ENCODE peak calls at places on chromosomes 16 and 17, in six cellular contexts. Z is tibial nerve, L is gastrocnemius medialis, R is uterus, G is upper lobe of left lung, U is esophagus squamous epithelium. W is an unnamed sample. For H3K4me1, the result is how much of the 10 kb centered on the place peaks cover.

GRCh38 chr16:57920891-57921240 is 50.1 kb downstream of the CNGB1 start:
- DNase-seq in Z (no peak), L (no peak), R (no peak), G (no peak), U (no peak), W (no peak)

GRCh38 chr17:2899911-2900310 is 103.7 kb downstream of the RAP1GAP2 start:
- DNase-seq in Z (no peak), L (no peak), R (no peak), G (no peak), U (no peak), W (no peak)

GRCh38 chr16:78608305-78608776 is 508.9 kb downstream of the WWOX start:
- DNase-seq in Z (no peak), L (no peak), R (peak), G (no peak), U (no peak), W (no peak)

GRCh38 chr17:16652847-16653366 is 743 bp downstream of the ZNF624 start:
- DNase-seq in Z (no peak), L (no peak), R (no peak), G (no peak), U (no peak), W (no peak)

GRCh38 chr17:68491381-68491849 is 20.8 kb upstream of the PRKAR1A start:
- DNase-seq in Z (no peak), L (peak), R (no peak), G (no peak), U (no peak), W (no peak)

GRCh38 chr16:72938426-72939164 is 109.3 kb downstream of the ZFHX3 start:
- DNase-seq in Z (peak), L (peak), R (peak), G (no peak), U (no peak), W (no peak)

GRCh38 chr17:19022128-19022527 is 17.6 kb upstream of the FAM83G start:
- DNase-seq in Z (no peak), L (no peak), R (no peak), G (no peak), U (no peak), W (no peak)

GRCh38 chr17:10091051-10091450 is 107.4 kb downstream of the GAS7 start:
- DNase-seq in Z (no peak), L (no peak), R (no peak), G (no peak), U (no peak), W (no peak)

GRCh38 chr17:74271281-74271680 is 2.8 kb upstream of the DNAI2 start:
- DNase-seq in Z (no peak), L (no peak), R (no peak), G (no peak), U (no peak), W (no peak)

GRCh38 chr16:15948532-15949209 is 745 bp upstream of the ABCC1 start:
- DNase-seq in Z (no peak), L (no peak), R (no peak), G (no peak), U (no peak), W (no peak)

GRCh38 chr17:5329784-5330557 is 47.9 kb downstream of the RABEP1 start:
- DNase-seq in Z (no peak), L (no peak), R (no peak), G (no peak), U (no peak), W (no peak)

GRCh38 chr17:48626470-48627241 is 498 bp upstream of the HOXB9 start:
- DNase-seq in Z (no peak), L (no peak), R (no peak), G (peak), U (no peak), W (no peak)

GRCh38 chr17:79779088-79779529 is 1.2 kb downstream of the CBX2 start:
- DNase-seq in Z (no peak), L (no peak), R (no peak), G (peak), U (no peak), W (no peak)

GRCh38 chr17:76262732-76263344 is 2.3 kb upstream of the UBALD2 start:
- DNase-seq in Z (no peak), L (peak), R (no peak), G (peak), U (no peak), W (no peak)

GRCh38 chr16:47504599-47504998 is 43.5 kb downstream of the PHKB start:
- DNase-seq in Z (no peak), L (no peak), R (no peak), G (peak), U (no peak), W (no peak)

GRCh38 chr17:18146259-18146658 is 37.4 kb upstream of the ALKBH5 start:
- DNase-seq in Z (no peak), L (no peak), R (no peak), G (no peak), U (no peak), W (no peak)

GRCh38 chr16:13848795-13849194 is 71.2 kb upstream of the ERCC4 start:
- DNase-seq in Z (no peak), L (no peak), R (no peak), G (no peak), U (no peak), W (no peak)

GRCh38 chr17:57946798-57947358 is 8.3 kb downstream of the CUEDC1 start:
- DNase-seq in Z (no peak), L (peak), R (peak), G (no peak), U (no peak), W (peak)

GRCh38 chr16:4664538-4665418 is 28.6 kb upstream of the NUDT16L1 start:
- DNase-seq in Z (no peak), L (no peak), R (peak), G (no peak), U (no peak), W (peak)

GRCh38 chr16:65975049-65975708 is 391.3 kb upstream of the CDH5 start:
- DNase-seq in Z (no peak), L (no peak), R (no peak), G (no peak), U (no peak), W (no peak)

GRCh38 chr17:72122002-72122310 is 1.1 kb downstream of the SOX9 start:
- DNase-seq in Z (no peak), L (no peak), R (no peak), G (no peak), U (no peak), W (no peak)

GRCh38 chr17:75370288-75370687 is 35.2 kb downstream of the GRB2 start:
- DNase-seq in Z (no peak), L (peak), R (no peak), G (no peak), U (no peak), W (no peak)

GRCh38 chr17:34204402-34204801 is 50.7 kb upstream of the CCL2 start:
- DNase-seq in Z (no peak), L (no peak), R (no peak), G (peak), U (no peak), W (no peak)

GRCh38 chr17:66843606-66844005 is 8.7 kb downstream of the CACNG5 start:
- DNase-seq in Z (no peak), L (no peak), R (no peak), G (no peak), U (no peak), W (no peak)

GRCh38 chr16:89201467-89202377 is 1.4 kb upstream of the SLC22A31 start:
- DNase-seq in Z (no peak), L (peak), R (peak), G (peak), U (no peak), W (peak)

GRCh38 chr17:82962163-82962720 is 117.2 kb upstream of the METRNL start:
- DNase-seq in Z (no peak), L (no peak), R (no peak), G (no peak), U (no peak), W (peak)

DNA sequence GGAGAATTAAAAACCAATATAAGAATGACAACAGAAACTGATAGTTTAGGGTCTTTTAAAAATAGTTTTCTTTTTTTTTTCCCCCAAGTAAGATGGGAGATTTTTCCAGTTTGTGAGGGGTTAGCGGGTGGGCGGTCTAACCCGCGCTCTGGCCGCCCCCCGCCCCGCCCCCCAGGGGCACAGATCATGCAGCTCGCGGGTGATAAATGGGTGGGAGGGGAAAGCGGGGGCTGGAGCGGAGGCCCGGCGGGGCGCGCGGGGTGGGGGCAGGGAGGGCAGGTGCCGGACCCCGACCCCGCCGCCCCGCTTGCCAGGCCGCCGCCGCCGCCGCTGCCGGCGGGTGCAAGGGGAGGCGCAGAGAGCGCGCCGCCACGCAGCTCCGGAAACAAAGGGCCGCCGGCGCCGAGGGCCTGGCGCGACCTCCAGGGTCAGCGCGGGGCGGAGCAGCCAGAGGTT is 60.1 kb upstream of the GSE1 start:
- DNase-seq in Z (no peak), L (no peak), R (no peak), G (no peak), U (no peak), W (no peak)
- H3K4me3 ChIP-seq in Z (no peak), L (peak), R (peak), G (peak), U (peak), W (peak)

DNA sequence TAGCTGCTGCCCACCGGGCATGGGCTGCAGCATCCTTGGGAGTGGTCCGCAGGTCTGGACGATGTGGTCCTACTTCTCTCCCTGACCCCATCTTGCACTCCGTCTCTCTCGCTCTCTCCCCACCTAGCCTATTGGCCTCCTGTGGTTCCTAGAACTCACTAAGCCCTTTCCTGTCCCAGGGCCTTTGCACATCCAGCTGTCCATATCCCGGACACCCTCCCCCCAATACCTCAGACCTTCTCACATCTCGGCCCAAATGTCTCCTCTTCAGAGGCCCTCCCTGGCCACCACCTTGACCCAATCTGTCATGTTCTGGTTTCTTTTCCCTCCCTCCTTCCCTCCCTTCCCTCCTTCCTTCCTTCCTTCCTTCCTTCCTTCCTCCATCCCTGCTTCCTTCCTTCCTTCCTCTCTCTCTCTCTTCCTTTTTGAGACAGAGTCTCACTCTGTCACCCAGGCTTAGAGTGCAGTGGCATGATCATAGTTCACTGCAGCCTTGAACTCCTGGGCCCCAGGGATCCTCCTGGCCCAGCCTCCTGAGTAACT is 4.5 kb downstream of the SLC4A1 start:
- DNase-seq in Z (no peak), L (no peak), R (no peak), G (no peak), U (no peak), W (no peak)
- H3K4me1 ChIP-seq in Z (under half), L (under half), R (under half), G (under half), U (under half), W (under half)

GRCh38 chr17:32486091-32486700 is 597 bp upstream of the CDK5R1 start:
- DNase-seq in Z (no peak), L (peak), R (peak), G (peak), U (no peak), W (peak)
- TF ChIP-seq POLR2A in Z (no peak), L (no peak), R (no peak), G (no peak), U (no peak), W (peak)

GRCh38 chr17:8380049-8380448 is 2.9 kb downstream of the RPL26 start:
- DNase-seq in Z (no peak), L (no peak), R (no peak), G (no peak), U (no peak), W (no peak)
- H3K4me3 ChIP-seq in Z (no peak), L (no peak), R (no peak), G (no peak), U (peak), W (no peak)

DNA sequence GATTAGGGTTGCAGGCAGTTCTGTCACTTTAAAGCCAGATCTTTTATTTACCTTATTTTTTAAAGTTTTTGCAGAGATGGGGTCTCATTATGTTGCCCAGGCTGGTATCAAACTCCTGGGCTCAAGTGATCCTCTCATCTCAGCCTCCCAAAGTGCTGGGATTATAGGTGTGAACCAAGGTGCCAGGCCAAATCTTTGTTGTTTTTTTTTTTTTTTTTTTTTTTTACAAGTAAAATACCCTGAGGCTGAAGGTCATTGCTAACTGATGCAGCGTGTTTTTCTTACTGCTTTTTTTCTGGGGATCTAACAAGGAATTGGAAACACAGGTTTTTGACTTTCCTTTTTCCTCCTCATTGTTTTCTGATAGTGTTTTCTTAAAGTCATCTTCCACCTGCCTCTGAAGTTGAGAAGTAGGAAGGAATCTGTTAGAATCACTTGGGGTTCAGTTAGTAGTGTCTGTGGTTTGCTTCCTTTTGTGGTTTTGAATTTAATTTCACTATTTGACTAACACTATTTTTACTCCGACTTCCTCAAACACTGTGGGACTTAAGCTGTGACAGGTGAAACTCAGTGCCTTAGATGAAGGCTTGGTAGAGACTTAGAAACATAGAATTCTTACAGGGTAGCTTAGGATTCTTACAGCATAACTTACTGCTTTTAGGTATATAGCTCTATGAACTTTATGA is 22.2 kb downstream of the CLTC start:
- DNase-seq in Z (no peak), L (no peak), R (no peak), G (no peak), U (no peak), W (no peak)
- H3K4me1 ChIP-seq in Z (under half), L (half or more), R (under half), G (half or more), U (under half), W (under half)

GRCh38 chr17:40458851-40459482 is 15.7 kb downstream of the IGFBP4 start:
- DNase-seq in Z (no peak), L (no peak), R (no peak), G (no peak), U (no peak), W (no peak)
- TF ChIP-seq POLR2A in Z (no peak), L (no peak), R (no peak), G (no peak), U (no peak), W (no peak)

W was measured in right lobe of liver.